ENCODE peak calls at places on chromosomes 7 and 10, in four cellular contexts. U is CD14-positive monocyte, A is suprapubic skin, N is AG09319. F is an unnamed sample.

GRCh38 chr7:127673902-127674301 is 21.9 kb downstream of the SND1 start:
- DNase-seq in U (no peak), A (no peak), N (no peak), F (no peak)

GRCh38 chr7:48962821-48963505 is 38.6 kb downstream of the CDC14C start:
- DNase-seq in U (no peak), A (no peak), N (peak; percentile 48), F (peak; percentile 3)

GRCh38 chr10:59674211-59674836 is 35.3 kb downstream of the SLC16A9 start:
- DNase-seq in U (no peak), A (no peak), N (no peak), F (no peak)

GRCh38 chr7:157437519-157438061 is 100.8 kb downstream of the DNAJB6 start:
- DNase-seq in U (no peak), A (peak; percentile 11), N (no peak), F (no peak)

GRCh38 chr7:165661-166369 is 26.6 kb upstream of the FAM20C start:
- DNase-seq in U (no peak), A (no peak), N (no peak), F (no peak)

GRCh38 chr10:72487521-72487920 is 132.8 kb upstream of the DNAJB12 start:
- DNase-seq in U (no peak), A (no peak), N (no peak), F (no peak)

GRCh38 chr7:66419210-66419609 is 209.5 kb upstream of the KCTD7 start:
- DNase-seq in U (no peak), A (no peak), N (no peak), F (no peak)

GRCh38 chr10:123132576-123133477 is 2.9 kb upstream of the HMX3 start:
- DNase-seq in U (peak; percentile 72), A (peak; percentile 86), N (peak; percentile 51), F (peak; percentile 93)

GRCh38 chr10:5659702-5660528 is 6.5 kb downstream of the ASB13 start:
- DNase-seq in U (peak; percentile 82), A (no peak), N (no peak), F (no peak)

GRCh38 chr10:113350311-113350710 is 202.5 kb upstream of the HABP2 start:
- DNase-seq in U (no peak), A (no peak), N (no peak), F (no peak)

GRCh38 chr10:80487791-80488538 is 33.9 kb downstream of the TSPAN14 start:
- DNase-seq in U (peak; percentile 84), A (no peak), N (no peak), F (no peak)

GRCh38 chr10:71661060-71661622 is 58.4 kb downstream of the C10orf105 start:
- DNase-seq in U (no peak), A (no peak), N (no peak), F (no peak)

GRCh38 chr10:93436577-93436976 is 45.6 kb downstream of the MYOF start:
- DNase-seq in U (no peak), A (no peak), N (peak; percentile 80), F (no peak)

GRCh38 chr7:93890041-93890463 is 501 bp downstream of the TFPI2 start:
- DNase-seq in U (no peak), A (peak; percentile 63), N (no peak), F (peak; percentile 46)

GRCh38 chr10:92544296-92544695 is 29.6 kb downstream of the IDE start:
- DNase-seq in U (peak; percentile 46), A (no peak), N (no peak), F (no peak)

GRCh38 chr7:107201795-107202450 is 33.1 kb downstream of the HBP1 start:
- DNase-seq in U (no peak), A (no peak), N (no peak), F (peak; percentile 30)

GRCh38 chr10:130891066-130891465 is 420.5 kb downstream of the TCERG1L start:
- DNase-seq in U (no peak), A (no peak), N (no peak), F (no peak)

GRCh38 chr10:119521443-119522204 is 20.9 kb downstream of the RGS10 start:
- DNase-seq in U (no peak), A (no peak), N (no peak), F (no peak)

GRCh38 chr10:22849077-22849810 is 78.6 kb upstream of the ARMC3 start:
- DNase-seq in U (no peak), A (peak; percentile 88), N (no peak), F (no peak)

GRCh38 chr7:109092268-109092667 is 522.6 kb downstream of the DNAJB9 start:
- DNase-seq in U (no peak), A (no peak), N (no peak), F (no peak)
- TF ChIP-seq CTCF in U (no peak), A (no peak), N (no peak), F (no peak)

GRCh38 chr10:102120142-102120986 is at the start of gene LDB1:
- DNase-seq in U (peak; percentile 66), A (peak; percentile 87), N (peak; percentile 50), F (peak; percentile 80)
- TF ChIP-seq CTCF in U (no peak), A (no peak), N (peak; percentile 0), F (no peak)

GRCh38 chr7:44969701-44970494 is 8.9 kb downstream of the MYO1G start:
- DNase-seq in U (no peak), A (peak; percentile 50), N (no peak), F (no peak)

GRCh38 chr7:44969049-44969700 is 9.6 kb downstream of the MYO1G start:
- DNase-seq in U (no peak), A (peak; percentile 40), N (no peak), F (no peak)

GRCh38 chr7:44966731-44967538 is 11.9 kb downstream of the MYO1G start:
- DNase-seq in U (no peak), A (peak; percentile 38), N (no peak), F (no peak)

GRCh38 chr7:44965937-44966730 is 12.7 kb downstream of the MYO1G start:
- DNase-seq in U (no peak), A (peak; percentile 37), N (no peak), F (no peak)

DNA sequence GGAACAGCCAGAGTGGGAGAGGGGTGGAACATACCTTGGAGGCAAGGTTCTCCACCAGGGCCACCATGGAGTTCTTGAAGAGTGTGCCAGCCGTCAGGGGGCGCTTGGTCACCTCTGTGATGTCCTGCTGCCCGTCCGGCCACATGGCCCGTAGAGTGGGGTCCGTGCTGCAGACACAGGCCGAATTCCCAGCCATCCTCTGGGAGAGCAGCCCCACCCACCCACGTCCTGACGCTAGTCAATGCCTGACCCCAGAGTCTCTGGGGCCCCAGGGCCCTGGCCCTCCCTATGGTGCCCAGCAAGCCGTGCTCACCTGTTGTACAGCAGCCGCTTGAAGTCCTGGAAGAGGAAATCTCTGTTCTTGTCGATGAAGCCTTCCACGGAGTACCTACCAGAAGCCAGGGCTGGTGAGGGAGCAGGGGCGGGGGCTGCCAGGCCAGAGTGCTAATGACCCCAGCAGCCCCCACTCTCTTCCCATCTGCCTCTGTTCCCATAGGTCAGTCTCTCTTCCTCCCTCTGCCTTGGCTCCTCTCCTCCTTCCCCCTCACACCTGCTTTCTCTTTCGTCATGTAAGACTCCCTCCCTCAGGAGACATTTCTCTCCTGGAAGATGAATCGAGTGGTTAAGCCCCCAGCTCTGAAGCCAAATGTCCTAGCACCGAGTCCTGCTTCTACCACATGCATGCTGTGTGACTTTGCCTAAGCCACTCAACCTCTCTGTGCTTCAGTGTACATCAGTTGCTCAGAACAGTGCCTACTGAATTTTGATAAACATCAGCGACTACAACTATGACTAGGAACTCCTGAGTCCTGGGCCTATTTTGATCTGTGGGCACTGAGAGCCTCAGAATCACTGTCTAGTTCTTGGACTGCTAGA is 11.0 kb downstream of the MYO1G start:
- DNase-seq in U (no peak), A (peak; percentile 50), N (no peak), F (peak; percentile 45)
- TF ChIP-seq CTCF in U (no peak), A (no peak), N (peak; percentile 10), F (no peak)

GRCh38 chr10:57977262-57977661 is 290.4 kb downstream of the IPMK start:
- DNase-seq in U (no peak), A (no peak), N (no peak), F (no peak)
- TF ChIP-seq CTCF in U (no peak), A (no peak), N (no peak), F (no peak)

F was measured in nephron progenitor cell.